ENCODE peak calls at places on chromosomes 1 and 21, in four cellular contexts. D is fibroblast of lung, K is fibroblast of pulmonary artery, H is upper lobe of right lung. B is an unnamed sample.

GRCh38 chr1:150429805-150430204 is 57.4 kb upstream of the TARS2 start:
- DNase-seq in D (no peak), K (peak), H (no peak), B (peak)

GRCh38 chr1:83976920-83977319 is 22.0 kb downstream of the TTLL7 start:
- DNase-seq in D (no peak), K (no peak), H (no peak), B (no peak)

GRCh38 chr1:85421179-85421578 is 43.8 kb downstream of the DDAH1 start:
- DNase-seq in D (peak), K (peak), H (no peak), B (no peak)

GRCh38 chr1:28517649-28517999 is 11.8 kb downstream of the RCC1 start:
- DNase-seq in D (peak), K (no peak), H (no peak), B (peak)

GRCh38 chr1:182446033-182446669 is 3.8 kb upstream of the RGSL1 start:
- DNase-seq in D (peak), K (peak), H (no peak), B (peak)

GRCh38 chr1:87783315-87783714 is 454.6 kb downstream of the LMO4 start:
- DNase-seq in D (no peak), K (no peak), H (no peak), B (no peak)

GRCh38 chr1:8629241-8630091 is 188.0 kb downstream of the RERE start:
- DNase-seq in D (peak), K (peak), H (no peak), B (peak)

GRCh38 chr1:201648066-201648910 is 109.4 kb downstream of the NAV1 start:
- DNase-seq in D (peak), K (peak), H (peak), B (peak)

GRCh38 chr1:70382682-70383081 is 28.2 kb upstream of the ANKRD13C start:
- DNase-seq in D (no peak), K (no peak), H (no peak), B (no peak)

GRCh38 chr1:185767721-185768120 is 33.5 kb downstream of the HMCN1 start:
- DNase-seq in D (peak), K (peak), H (no peak), B (no peak)

GRCh38 chr1:90537606-90538362 is 179.3 kb downstream of the BARHL2 start:
- DNase-seq in D (no peak), K (no peak), H (no peak), B (no peak)

GRCh38 chr21:31473685-31474345 is 129.8 kb upstream of the TIAM1 start:
- DNase-seq in D (peak), K (peak), H (no peak), B (no peak)

GRCh38 chr1:29236743-29236992 is 346 bp downstream of the PTPRU start:
- DNase-seq in D (peak), K (peak), H (no peak), B (no peak)

GRCh38 chr1:84406209-84406917 is 8.1 kb downstream of the DNASE2B start:
- DNase-seq in D (peak), K (peak), H (no peak), B (peak)

GRCh38 chr1:73556270-73556669 is 641.7 kb downstream of the LRRIQ3 start:
- DNase-seq in D (no peak), K (no peak), H (no peak), B (no peak)

GRCh38 chr1:99573431-99574217 is 72.3 kb upstream of the PALMD start:
- DNase-seq in D (peak), K (no peak), H (no peak), B (no peak)

GRCh38 chr1:117826551-117827078 is 102.8 kb downstream of the GDAP2 start:
- DNase-seq in D (peak), K (peak), H (no peak), B (peak)

GRCh38 chr1:199226163-199226562 is 587.3 kb downstream of the PTPRC start:
- DNase-seq in D (peak), K (peak), H (no peak), B (peak)

GRCh38 chr1:95381980-95382379 is 148.0 kb downstream of the RWDD3 start:
- DNase-seq in D (no peak), K (no peak), H (no peak), B (no peak)

GRCh38 chr1:52127181-52128175 is 14.4 kb upstream of the ZFYVE9 start:
- DNase-seq in D (peak), K (peak), H (no peak), B (peak)

GRCh38 chr1:39269791-39270342 is 65.4 kb downstream of the MACF1 start:
- DNase-seq in D (no peak), K (peak), H (no peak), B (peak)

GRCh38 chr1:88784551-88784950 is 100.5 kb downstream of the PKN2 start:
- DNase-seq in D (no peak), K (no peak), H (no peak), B (no peak)

GRCh38 chr1:206004821-206005220 is 1.6 kb upstream of the RAB7B start:
- DNase-seq in D (peak), K (no peak), H (no peak), B (no peak)

GRCh38 chr1:66778266-66778665 is 22.8 kb downstream of the INSL5 start:
- DNase-seq in D (no peak), K (no peak), H (no peak), B (no peak)

GRCh38 chr1:94628174-94628843 is 86.8 kb upstream of the F3 start:
- DNase-seq in D (no peak), K (no peak), H (no peak), B (no peak)

GRCh38 chr1:112522621-112523020 is 13.9 kb downstream of the WNT2B start:
- DNase-seq in D (peak), K (peak), H (no peak), B (peak)

GRCh38 chr21:37117204-37117603 is 44.1 kb downstream of the TTC3 start:
- DNase-seq in D (no peak), K (no peak), H (no peak), B (no peak)

GRCh38 chr1:218401896-218402770 is 57.0 kb downstream of the TGFB2 start:
- DNase-seq in D (no peak), K (no peak), H (no peak), B (no peak)

GRCh38 chr1:1940123-1940425 is 21.0 kb upstream of the TMEM52 start:
- DNase-seq in D (no peak), K (no peak), H (no peak), B (no peak)

GRCh38 chr1:42931108-42931539 is 27.5 kb downstream of the SLC2A1 start:
- DNase-seq in D (peak), K (peak), H (peak), B (peak)

GRCh38 chr1:186094170-186094569 is 280.9 kb downstream of the TPR start:
- DNase-seq in D (peak), K (peak), H (no peak), B (peak)

GRCh38 chr1:172425339-172425738 is 4.9 kb downstream of the C1orf105 start:
- DNase-seq in D (no peak), K (no peak), H (no peak), B (no peak)

GRCh38 chr1:207052736-207053545 is at the start of gene PFKFB2:
- DNase-seq in D (peak), K (peak), H (peak), B (peak)

DNA sequence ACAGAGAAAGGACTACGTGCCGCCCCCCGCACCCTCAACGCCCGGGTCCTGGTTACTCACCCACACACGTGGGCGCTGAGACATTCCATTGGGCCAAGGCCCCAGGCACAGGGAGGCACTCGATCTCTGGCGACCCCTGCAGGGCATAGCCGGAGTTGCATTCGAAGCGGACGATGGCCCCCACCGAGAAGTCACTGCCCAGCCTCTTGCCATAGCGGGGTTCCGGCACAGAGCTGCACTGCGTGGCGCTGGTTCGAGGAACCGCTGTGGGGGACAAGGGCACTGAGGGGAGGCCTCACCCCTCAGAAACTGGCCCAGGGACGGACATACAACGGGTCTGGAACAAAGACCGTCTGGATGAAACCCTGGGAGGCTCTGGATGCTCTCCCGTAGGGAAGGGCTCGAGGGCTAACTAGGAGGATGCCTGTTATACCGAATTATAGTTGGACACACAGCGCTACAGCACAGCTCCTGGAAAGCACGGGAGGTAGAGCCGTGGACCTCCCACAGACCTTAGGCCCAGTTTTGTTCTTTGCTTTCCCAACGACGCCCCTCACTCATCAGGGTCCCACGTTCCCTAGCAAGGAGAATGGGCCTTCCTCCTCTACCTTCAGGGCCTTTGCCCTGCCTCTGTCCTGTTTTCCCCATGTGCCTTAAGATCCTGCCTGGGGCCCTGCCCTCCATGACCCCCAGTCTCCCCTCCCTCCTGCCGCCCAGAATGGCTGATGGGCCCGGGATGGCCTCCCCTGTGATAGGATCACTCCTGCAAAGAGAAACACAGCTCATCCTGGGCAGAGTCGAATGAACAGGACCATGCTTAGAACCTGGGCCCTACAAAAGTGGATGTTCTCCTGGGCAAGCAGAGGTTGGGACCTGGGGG is 152.8 kb downstream of the ZSCAN20 start:
- DNase-seq in D (no peak), K (no peak), H (no peak), B (no peak)
- TF ChIP-seq CTCF in D (peak), K (peak), H (peak), B (peak)

DNA sequence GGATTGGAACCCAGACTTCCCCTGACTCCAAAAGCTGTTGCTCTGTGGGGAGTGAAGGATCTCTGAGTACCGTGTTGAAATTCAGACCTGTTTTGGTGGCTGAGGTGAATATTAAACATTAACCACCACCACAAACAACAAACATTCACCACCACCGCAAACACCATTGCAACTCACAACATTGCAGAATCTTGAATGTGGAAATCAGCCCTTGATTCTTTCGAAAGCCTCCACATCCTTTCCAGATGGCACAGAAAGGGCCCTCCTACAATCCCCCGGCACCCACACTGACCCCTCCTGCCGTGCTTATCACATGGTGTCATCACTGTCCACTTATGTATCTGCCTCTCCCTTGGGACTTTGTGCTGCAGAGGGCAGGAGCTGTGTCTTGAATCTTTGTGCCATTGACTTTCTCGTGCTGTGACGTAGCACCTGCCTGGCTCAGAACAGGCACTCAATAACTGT is 1.4 kb downstream of the CDA start:
- DNase-seq in D (no peak), K (no peak), H (peak), B (peak)
- H3K4me3 ChIP-seq in D (no peak), K (no peak), H (no peak), B (peak)

DNA sequence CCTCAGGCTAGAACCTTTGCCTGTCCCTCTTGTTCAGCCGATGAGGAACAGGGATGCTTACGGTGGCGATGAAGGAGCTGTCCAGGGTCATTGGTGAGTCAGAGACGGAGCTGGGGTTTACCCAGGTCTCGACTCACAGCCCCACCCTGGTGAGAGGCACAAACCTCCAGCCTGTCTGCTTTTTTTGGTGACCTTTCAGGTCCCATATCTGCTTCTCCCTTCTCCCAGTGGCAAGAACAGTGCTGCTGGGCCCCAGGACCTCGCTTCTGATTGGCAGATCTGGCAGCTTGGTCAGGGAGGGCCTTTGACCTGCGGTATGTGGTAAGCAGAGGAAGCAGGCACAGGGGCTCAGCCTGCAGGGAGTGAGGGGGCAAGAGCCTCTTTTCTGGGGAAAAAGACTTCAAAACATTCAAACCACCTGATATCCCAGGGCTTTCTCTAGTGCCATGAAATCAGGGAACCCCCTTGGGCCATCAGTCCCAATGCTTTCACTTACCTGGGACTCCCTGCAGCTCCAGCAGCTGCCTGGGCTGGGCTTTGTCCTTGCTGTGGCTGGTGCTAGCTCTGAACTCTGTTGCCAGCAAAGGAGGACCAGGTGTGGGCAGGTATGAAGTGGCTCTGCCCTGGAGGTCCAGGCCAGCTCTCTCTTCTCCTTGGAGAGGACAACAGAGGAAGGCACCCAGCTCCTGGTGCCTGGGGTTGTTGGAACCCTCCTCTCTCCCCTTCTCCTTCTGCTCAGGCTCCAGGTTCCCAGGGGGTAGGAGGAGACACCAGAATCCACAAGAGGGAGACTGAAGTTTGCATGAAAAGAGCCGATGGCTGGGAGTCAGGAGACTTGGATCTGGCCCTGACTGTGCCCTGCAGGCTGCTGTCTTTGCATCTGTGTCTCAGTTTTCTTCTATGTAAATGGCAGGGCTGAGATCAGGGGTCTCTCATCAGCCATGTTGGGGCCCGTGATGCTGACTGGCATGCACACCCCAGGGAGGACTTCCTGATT is 41.4 kb downstream of the TRIM62 start:
- DNase-seq in D (peak), K (no peak), H (no peak), B (peak)
- TF ChIP-seq CTCF in D (no peak), K (peak), H (no peak), B (no peak)

GRCh38 chr1:221801773-221802516 is 60.1 kb upstream of the DUSP10 start:
- DNase-seq in D (peak), K (peak), H (no peak), B (peak)

GRCh38 chr1:221806236-221806635 is 64.3 kb upstream of the DUSP10 start:
- DNase-seq in D (no peak), K (no peak), H (no peak), B (no peak)

GRCh38 chr1:221796700-221797099 is 54.8 kb upstream of the DUSP10 start:
- DNase-seq in D (no peak), K (no peak), H (no peak), B (no peak)

GRCh38 chr1:221804303-221804702 is 62.4 kb upstream of the DUSP10 start:
- DNase-seq in D (no peak), K (no peak), H (no peak), B (no peak)

DNA sequence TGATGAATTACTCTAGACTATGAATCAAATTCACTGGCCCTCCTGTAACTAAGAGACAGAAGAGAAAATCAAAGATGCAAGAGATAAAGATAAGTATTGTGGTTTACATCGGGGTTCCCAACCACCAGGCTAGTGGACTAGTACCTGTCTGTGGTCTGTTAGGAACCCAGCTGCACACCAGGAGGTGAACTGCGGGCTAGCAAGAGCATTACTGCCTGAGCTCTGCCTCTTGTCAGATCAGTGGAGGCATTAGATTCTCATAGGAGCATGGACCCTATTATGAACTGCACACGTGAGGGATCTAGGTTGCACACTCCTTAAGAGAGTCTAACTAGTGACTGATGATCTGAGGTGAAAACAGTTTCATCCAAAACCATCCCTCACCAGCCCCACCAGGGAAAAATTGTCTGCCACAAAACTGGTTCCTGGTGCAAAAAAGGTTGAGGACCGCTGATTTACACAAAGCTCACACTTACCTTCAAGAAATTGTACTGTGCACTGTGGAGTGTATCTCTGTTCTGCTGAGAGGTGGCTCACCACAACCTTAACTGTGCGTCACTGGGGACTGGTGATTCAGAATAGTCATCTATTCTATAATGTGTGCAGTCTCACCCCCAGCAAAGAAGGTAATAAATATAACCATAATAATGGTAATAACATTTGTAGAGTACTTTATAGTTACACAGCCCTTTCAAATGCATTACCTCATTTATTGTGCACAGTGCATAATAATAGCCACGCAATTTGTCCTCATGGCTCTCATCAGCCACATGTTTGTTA is 59.1 kb upstream of the DUSP10 start:
- DNase-seq in D (no peak), K (no peak), H (no peak), B (peak)
- H3K4me3 ChIP-seq in D (no peak), K (no peak), H (no peak), B (no peak)

GRCh38 chr1:56972971-56973370 is 7.2 kb upstream of the C8B start:
- DNase-seq in D (no peak), K (no peak), H (no peak), B (peak)

GRCh38 chr1:56975446-56975845 is 9.6 kb upstream of the C8B start:
- DNase-seq in D (no peak), K (no peak), H (no peak), B (no peak)

GRCh38 chr1:56973898-56974752 is 8.3 kb upstream of the C8B start:
- DNase-seq in D (no peak), K (no peak), H (no peak), B (no peak)

GRCh38 chr1:56978819-56979218 is 13.0 kb upstream of the C8B start:
- DNase-seq in D (no peak), K (no peak), H (no peak), B (no peak)

DNA sequence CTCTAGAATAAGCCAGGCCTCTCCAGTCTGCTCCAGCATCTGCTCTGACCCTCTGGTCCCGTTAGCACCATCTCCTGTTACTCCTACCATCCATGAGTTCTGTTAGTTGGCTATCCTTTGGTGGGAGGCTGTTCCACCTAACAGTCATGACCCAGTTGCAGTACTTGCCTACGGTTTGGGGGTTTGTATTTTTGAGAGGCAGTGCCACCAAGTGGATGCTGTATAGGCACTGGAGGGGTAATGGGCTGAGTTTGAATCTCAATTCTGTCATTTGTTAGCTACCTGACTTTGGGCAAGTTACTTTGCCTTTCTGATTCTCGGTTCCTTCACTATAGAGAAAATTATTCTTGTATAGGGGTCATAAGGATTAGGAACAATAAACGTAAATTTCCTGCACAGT is 12.1 kb upstream of the C8B start:
- DNase-seq in D (no peak), K (no peak), H (no peak), B (no peak)
- TF ChIP-seq CTCF in D (peak), K (no peak), H (no peak), B (peak)

DNA sequence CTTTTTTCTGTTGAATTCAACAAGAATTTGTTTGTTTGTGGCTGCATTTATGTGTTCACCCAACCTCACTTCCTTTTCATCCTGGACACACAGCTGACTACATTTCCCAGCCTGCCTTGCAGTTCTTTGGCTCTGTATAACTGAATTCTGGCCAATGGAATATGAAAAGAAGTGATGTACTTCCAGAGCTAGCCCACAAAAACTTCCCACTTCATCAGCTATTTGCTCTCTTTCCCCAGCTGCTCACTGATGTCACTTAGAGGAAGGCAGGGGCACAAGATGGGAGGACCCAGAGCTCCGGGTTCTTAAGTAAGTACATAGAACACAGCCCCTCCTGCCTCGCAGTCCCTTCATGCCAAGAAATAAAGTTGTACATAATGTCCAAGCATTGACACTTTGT is 235.0 kb upstream of the FGGY start:
- DNase-seq in D (peak), K (peak), H (no peak), B (peak)
- H3K4me3 ChIP-seq in D (peak), K (peak), H (peak), B (peak)

B was measured in fibroblast of mammary gland.